ENCODE peak calls at places on chromosomes 11 and 22, in four cellular contexts. K, O, M and P are unnamed samples.

GRCh38 chr22:46373838-46374662 is 38.5 kb downstream of the TRMU start:
- DNase-seq in O (no peak), K (no peak), M (no peak), P (no peak)

GRCh38 chr11:122202951-122203456 is 87.0 kb upstream of the BLID start:
- DNase-seq in M (peak; percentile 72), O (peak; percentile 17), K (peak; percentile 71), P (peak; percentile 50)

GRCh38 chr11:47516155-47516554 is 36.8 kb downstream of the CELF1 start:
- DNase-seq in M (no peak), K (no peak), O (no peak), P (no peak)

GRCh38 chr11:7606496-7606895 is 66.8 kb downstream of the CYB5R2 start:
- DNase-seq in M (peak; percentile 25), K (no peak), O (no peak), P (no peak)

GRCh38 chr11:119193626-119194025 is 8.4 kb downstream of the NHERF4 start:
- DNase-seq in O (no peak), M (no peak), K (no peak), P (no peak)

GRCh38 chr22:30421695-30422480 is 3.7 kb upstream of the MTFP1 start:
- DNase-seq in M (no peak), O (peak; percentile 86), K (no peak), P (peak; percentile 77)

GRCh38 chr11:126547691-126548090 is 192.2 kb downstream of the ST3GAL4 start:
- DNase-seq in O (no peak), M (no peak), K (peak; percentile 7), P (no peak)

GRCh38 chr11:126892781-126893180 is 107.8 kb downstream of the KIRREL3 start:
- DNase-seq in M (no peak), K (no peak), O (no peak), P (no peak)

GRCh38 chr11:10158461-10158860 is 135.6 kb downstream of the SBF2 start:
- DNase-seq in K (peak; percentile 34), M (no peak), O (no peak), P (no peak)

GRCh38 chr11:66443602-66444001 is 5.0 kb upstream of the MRPL11 start:
- DNase-seq in K (peak; percentile 92), O (no peak), M (peak; percentile 48), P (no peak)

GRCh38 chr11:118398797-118399564 is 2.4 kb upstream of the ATP5MG start:
- DNase-seq in M (no peak), K (peak; percentile 26), O (no peak), P (no peak)

GRCh38 chr22:23891726-23892125 is 2.5 kb upstream of the MIF start:
- DNase-seq in M (no peak), O (no peak), K (no peak), P (no peak)

GRCh38 chr11:203945-204586 is 3.1 kb downstream of the BET1L start:
- DNase-seq in O (no peak), K (no peak), M (no peak), P (no peak)

GRCh38 chr11:123268118-123268517 is 73.1 kb upstream of the CLMP start:
- DNase-seq in K (no peak), O (no peak), M (no peak), P (no peak)

GRCh38 chr11:46674463-46675287 is 25.7 kb downstream of the ARHGAP1 start:
- DNase-seq in K (peak; percentile 18), M (no peak), O (peak; percentile 53), P (peak; percentile 45)

GRCh38 chr11:118238947-118239346 is 13.2 kb downstream of the MPZL3 start:
- DNase-seq in K (no peak), M (no peak), O (no peak), P (no peak)

GRCh38 chr11:9973921-9974320 is 310.0 kb downstream of the SWAP70 start:
- DNase-seq in K (peak; percentile 53), M (no peak), O (no peak), P (no peak)

GRCh38 chr11:83948205-83948604 is 662.0 kb upstream of the CCDC90B start:
- DNase-seq in K (no peak), O (no peak), M (no peak), P (no peak)

GRCh38 chr11:9565822-9566560 is 7.5 kb upstream of the WEE1 start:
- DNase-seq in O (peak; percentile 99), M (peak; percentile 93), K (peak; percentile 100), P (peak; percentile 80)

GRCh38 chr22:47055921-47056320 is 293.5 kb downstream of the TBC1D22A start:
- DNase-seq in M (no peak), K (no peak), O (no peak), P (no peak)

GRCh38 chr11:79439430-79439892 is 1.4 kb downstream of the TENM4 start:
- DNase-seq in O (no peak), K (peak; percentile 59), M (no peak), P (no peak)

GRCh38 chr11:37811349-37811748 is 1213.3 kb upstream of the RAG2 start:
- DNase-seq in M (no peak), O (no peak), K (no peak), P (no peak)

GRCh38 chr22:36026741-36027140 is 1.9 kb downstream of the RBFOX2 start:
- DNase-seq in M (no peak), O (no peak), K (peak; percentile 60), P (no peak)

GRCh38 chr11:27041141-27041869 is 690 bp downstream of the BBOX1 start:
- DNase-seq in M (no peak), K (no peak), O (no peak), P (no peak)

GRCh38 chr11:31986201-31986889 is 104.5 kb upstream of the RCN1 start:
- DNase-seq in M (no peak), K (no peak), O (no peak), P (no peak)

GRCh38 chr22:36563444-36563843 is 34.5 kb upstream of the EIF3D start:
- DNase-seq in K (no peak), M (no peak), O (no peak), P (no peak)

GRCh38 chr22:48452766-48453165 is 1374.9 kb downstream of the BRD1 start:
- DNase-seq in O (no peak), K (no peak), M (no peak), P (no peak)

DNA sequence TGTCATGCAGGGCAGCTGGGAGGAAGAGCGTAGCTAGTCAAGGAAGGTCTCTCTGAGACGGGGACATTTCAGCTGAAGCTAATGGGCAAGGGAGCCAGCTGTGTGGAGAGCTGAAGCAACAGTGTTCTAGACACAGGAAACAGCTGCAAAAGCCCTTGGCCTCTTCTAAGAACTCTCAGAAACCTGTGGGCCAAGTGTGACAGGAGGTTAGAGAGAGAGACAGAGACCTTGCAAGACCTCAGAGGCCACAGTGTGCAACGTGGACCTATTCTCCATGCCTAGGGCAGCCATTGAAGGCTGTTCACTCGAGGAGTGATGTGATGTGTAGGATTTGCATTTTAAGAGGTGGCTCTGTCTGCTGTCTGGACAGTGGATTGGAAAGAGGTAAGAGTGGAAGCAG is 48.7 kb upstream of the TNRC6B start:
- DNase-seq in K (no peak), O (no peak), M (no peak), P (no peak)
- TF ChIP-seq MAZ in K (no peak), O (no peak), M (no peak), P (no peak)

DNA sequence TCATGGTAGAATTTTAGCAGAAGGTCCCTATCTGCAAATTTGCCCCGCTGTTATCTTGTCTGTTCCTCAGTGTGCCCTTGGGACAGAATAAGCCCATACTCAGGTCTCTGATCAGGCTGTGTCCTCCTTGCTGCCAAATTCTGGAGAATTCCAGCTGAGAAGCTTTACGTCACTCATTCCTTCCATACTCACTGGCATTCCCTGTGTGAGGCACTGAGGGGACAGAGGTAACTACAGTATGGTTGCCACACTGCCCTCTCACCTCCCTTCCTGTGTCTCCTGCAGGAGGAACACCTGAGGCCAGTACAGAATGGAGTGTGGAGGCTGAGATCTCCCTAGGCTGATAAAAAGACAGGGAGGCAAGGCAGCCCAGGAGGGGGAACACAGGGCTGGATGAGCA is 31.5 kb downstream of the SHISA8 start:
- DNase-seq in O (no peak), K (no peak), M (no peak), P (no peak)
- H3K4me2 ChIP-seq in O (no peak overlapping the region), K (no peak overlapping the region), M (no peak overlapping the region), P (no peak overlapping the region)

GRCh38 chr11:76824083-76824939 is 36.4 kb upstream of the ACER3 start:
- DNase-seq in O (no peak), K (peak; percentile 54), M (no peak), P (peak; percentile 46)
- TF ChIP-seq MAZ in O (no peak), K (no peak), M (no peak), P (no peak)

GRCh38 chr22:50178871-50179869 is 6.5 kb upstream of the TRABD start:
- DNase-seq in K (no peak), M (no peak), O (no peak), P (peak; percentile 45)

GRCh38 chr22:50176850-50177536 is 6.5 kb downstream of the PANX2 start:
- DNase-seq in O (no peak), M (no peak), K (no peak), P (no peak)

GRCh38 chr22:50178471-50178864 is 7.2 kb upstream of the TRABD start:
- DNase-seq in M (no peak), K (no peak), O (no peak), P (no peak)

GRCh38 chr22:50175921-50176849 is 5.7 kb downstream of the PANX2 start:
- DNase-seq in O (no peak), K (no peak), M (no peak), P (no peak)

GRCh38 chr22:50177537-50178470 is 7.3 kb downstream of the PANX2 start:
- DNase-seq in O (no peak), M (no peak), K (no peak), P (no peak)
- H3K4me2 ChIP-seq in O (no peak overlapping the region), M (no peak overlapping the region), K (no peak overlapping the region), P (no peak overlapping the region)